ENCODE peak calls at places on chromosomes 6 and 20, in five cellular contexts. One of them, this sample, is unnamed. For H3K4me1, the result is how much of the 10 kb centered on the place peaks cover.

GRCh38 chr6:47524136-47524840 is 46.7 kb downstream of the CD2AP start:
- DNase-seq in GM23248: peak
- DNase-seq in IMR-90: peak
- DNase-seq in left ventricle myocardium inferior: no peak
- DNase-seq in effector memory CD4-positive, alpha-beta T cell: no peak
- DNase-seq in this sample: peak

GRCh38 chr6:109456283-109456583 is 661 bp upstream of the MICAL1 start:
- DNase-seq in left ventricle myocardium inferior: no peak
- DNase-seq in GM23248: no peak
- DNase-seq in effector memory CD4-positive, alpha-beta T cell: no peak
- DNase-seq in IMR-90: no peak
- DNase-seq in this sample: no peak

GRCh38 chr20:51237278-51237677 is 214.4 kb upstream of the KCNG1 start:
- DNase-seq in GM23248: peak
- DNase-seq in left ventricle myocardium inferior: peak
- DNase-seq in IMR-90: peak
- DNase-seq in effector memory CD4-positive, alpha-beta T cell: no peak
- DNase-seq in this sample: no peak

GRCh38 chr6:136526196-136526930 is 23.9 kb downstream of the MAP7 start:
- DNase-seq in GM23248: peak
- DNase-seq in left ventricle myocardium inferior: peak
- DNase-seq in IMR-90: peak
- DNase-seq in effector memory CD4-positive, alpha-beta T cell: no peak
- DNase-seq in this sample: no peak

GRCh38 chr6:13664703-13665352 is 46.8 kb downstream of the RANBP9 start:
- DNase-seq in left ventricle myocardium inferior: no peak
- DNase-seq in IMR-90: peak
- DNase-seq in effector memory CD4-positive, alpha-beta T cell: no peak
- DNase-seq in GM23248: peak
- DNase-seq in this sample: no peak

GRCh38 chr6:36660771-36661471 is 17.6 kb upstream of the CDKN1A start:
- DNase-seq in left ventricle myocardium inferior: peak
- DNase-seq in GM23248: peak
- DNase-seq in IMR-90: no peak
- DNase-seq in effector memory CD4-positive, alpha-beta T cell: no peak
- DNase-seq in this sample: no peak

GRCh38 chr6:43948527-43949450 is 178.5 kb downstream of the MRPL14 start:
- DNase-seq in GM23248: no peak
- DNase-seq in left ventricle myocardium inferior: no peak
- DNase-seq in effector memory CD4-positive, alpha-beta T cell: no peak
- DNase-seq in IMR-90: peak
- DNase-seq in this sample: peak

GRCh38 chr6:165634076-165634475 is 29.0 kb downstream of the PDE10A start:
- DNase-seq in IMR-90: no peak
- DNase-seq in effector memory CD4-positive, alpha-beta T cell: no peak
- DNase-seq in GM23248: no peak
- DNase-seq in left ventricle myocardium inferior: no peak
- DNase-seq in this sample: no peak

GRCh38 chr6:1070085-1070521 is 241.8 kb upstream of the FOXQ1 start:
- DNase-seq in effector memory CD4-positive, alpha-beta T cell: no peak
- DNase-seq in left ventricle myocardium inferior: no peak
- DNase-seq in GM23248: no peak
- DNase-seq in IMR-90: peak
- DNase-seq in this sample: no peak

GRCh38 chr6:7543761-7544424 is 2.4 kb downstream of the DSP start:
- DNase-seq in left ventricle myocardium inferior: no peak
- DNase-seq in GM23248: no peak
- DNase-seq in effector memory CD4-positive, alpha-beta T cell: no peak
- DNase-seq in IMR-90: no peak
- DNase-seq in this sample: peak

GRCh38 chr6:7546383-7546782 is 4.9 kb downstream of the DSP start:
- DNase-seq in left ventricle myocardium inferior: no peak
- DNase-seq in IMR-90: no peak
- DNase-seq in effector memory CD4-positive, alpha-beta T cell: no peak
- DNase-seq in GM23248: no peak
- DNase-seq in this sample: no peak

GRCh38 chr6:7544597-7544996 is 3.1 kb downstream of the DSP start:
- DNase-seq in left ventricle myocardium inferior: no peak
- DNase-seq in IMR-90: no peak
- DNase-seq in GM23248: no peak
- DNase-seq in effector memory CD4-positive, alpha-beta T cell: no peak
- DNase-seq in this sample: no peak

GRCh38 chr6:7545509-7546369 is 4.3 kb downstream of the DSP start:
- DNase-seq in left ventricle myocardium inferior: no peak
- DNase-seq in GM23248: peak
- DNase-seq in IMR-90: peak
- DNase-seq in effector memory CD4-positive, alpha-beta T cell: no peak
- DNase-seq in this sample: no peak

DNA sequence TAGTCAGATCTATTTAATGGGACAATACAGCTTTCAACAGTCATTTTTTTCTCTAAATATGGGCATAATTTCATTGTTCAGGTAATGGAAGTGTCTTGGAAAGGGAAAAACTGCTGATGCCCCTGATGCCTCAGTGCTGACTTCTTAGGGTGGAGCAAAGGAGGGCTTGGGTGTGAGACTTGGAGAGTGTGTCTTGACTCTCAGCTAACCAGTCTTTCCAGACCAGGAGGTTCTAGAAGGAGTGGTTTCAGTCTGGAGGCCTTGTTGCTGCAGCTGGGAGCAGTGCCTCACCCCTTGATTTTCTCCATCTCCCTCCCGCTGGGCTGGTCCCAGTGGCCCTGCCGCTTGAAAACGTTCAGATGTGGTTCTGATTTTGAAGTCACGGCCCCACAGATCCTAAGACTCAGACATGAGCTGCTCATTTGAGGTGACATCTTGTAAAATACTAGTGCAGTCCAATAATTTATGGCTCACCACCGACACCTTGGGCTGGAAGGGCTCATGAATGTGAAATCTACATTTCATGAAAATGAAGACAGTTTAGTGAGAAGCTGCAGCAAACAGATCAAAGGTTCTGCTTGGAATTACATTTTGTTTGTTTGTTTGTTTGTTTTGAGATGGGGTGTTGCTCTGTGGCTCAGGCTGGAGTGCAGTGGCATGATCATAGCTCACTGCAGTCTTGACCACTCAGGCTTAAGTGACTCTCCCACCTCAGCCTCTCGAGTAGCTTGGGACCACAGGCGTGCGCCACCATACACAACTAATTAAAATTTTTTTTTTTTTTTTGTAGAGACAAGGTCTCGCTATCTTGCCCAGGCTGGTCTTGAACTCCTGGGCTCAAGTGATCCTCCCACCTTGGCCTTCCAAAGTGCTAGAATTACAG is 5.6 kb downstream of the DSP start:
- DNase-seq in GM23248: no peak
- DNase-seq in left ventricle myocardium inferior: no peak
- DNase-seq in effector memory CD4-positive, alpha-beta T cell: no peak
- DNase-seq in IMR-90: no peak
- DNase-seq in this sample: no peak
- H3K4me3 ChIP-seq in GM23248: no peak
- H3K4me3 ChIP-seq in left ventricle myocardium inferior: no peak
- H3K4me3 ChIP-seq in effector memory CD4-positive, alpha-beta T cell: no peak
- H3K4me3 ChIP-seq in IMR-90: no peak
- H3K4me3 ChIP-seq in this sample: no peak

DNA sequence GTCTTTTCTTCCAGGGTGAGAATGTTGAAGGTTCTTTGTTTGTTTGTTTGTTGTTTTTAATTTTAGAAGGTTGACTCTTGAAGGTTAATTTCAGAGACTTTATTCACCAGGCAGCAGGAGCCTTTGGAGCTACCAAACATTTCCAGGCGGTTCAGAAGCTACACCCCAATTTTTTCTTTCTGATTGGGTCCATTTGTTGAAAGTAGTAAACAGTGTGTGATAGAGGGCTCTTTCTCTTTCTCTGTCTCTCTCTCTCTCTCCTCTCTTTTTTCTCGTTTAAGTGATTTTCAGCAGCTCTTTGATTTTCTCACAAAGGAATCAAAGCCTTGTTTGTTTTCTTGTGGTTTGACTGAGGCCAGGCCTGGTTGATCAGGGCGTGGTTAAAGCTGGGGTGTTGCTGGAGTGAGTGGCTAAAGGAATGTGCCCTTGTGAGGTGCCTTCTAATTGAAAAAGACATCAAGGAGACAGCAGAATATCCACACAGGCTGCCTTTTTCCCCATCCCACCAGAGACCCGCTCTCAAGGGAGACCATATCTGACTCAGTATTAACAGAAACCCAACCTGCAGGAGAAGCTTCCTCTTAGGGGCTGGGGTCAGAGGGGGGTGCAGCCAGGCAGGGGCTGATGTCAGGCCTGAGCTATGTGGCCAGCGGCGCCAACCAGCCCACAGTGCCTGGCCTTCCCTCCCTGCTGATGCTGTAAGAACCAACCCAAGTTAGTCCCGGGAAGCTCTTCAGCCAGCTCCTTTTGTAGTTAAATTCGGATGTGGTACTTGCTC is 40.4 kb upstream of the NAA20 start:
- DNase-seq in IMR-90: peak
- DNase-seq in GM23248: peak
- DNase-seq in effector memory CD4-positive, alpha-beta T cell: no peak
- DNase-seq in left ventricle myocardium inferior: peak
- DNase-seq in this sample: peak
- H3K4me1 ChIP-seq in IMR-90: under half
- H3K4me1 ChIP-seq in GM23248: half or more
- H3K4me1 ChIP-seq in effector memory CD4-positive, alpha-beta T cell: under half
- H3K4me1 ChIP-seq in left ventricle myocardium inferior: half or more
- H3K4me1 ChIP-seq in this sample: half or more

DNA sequence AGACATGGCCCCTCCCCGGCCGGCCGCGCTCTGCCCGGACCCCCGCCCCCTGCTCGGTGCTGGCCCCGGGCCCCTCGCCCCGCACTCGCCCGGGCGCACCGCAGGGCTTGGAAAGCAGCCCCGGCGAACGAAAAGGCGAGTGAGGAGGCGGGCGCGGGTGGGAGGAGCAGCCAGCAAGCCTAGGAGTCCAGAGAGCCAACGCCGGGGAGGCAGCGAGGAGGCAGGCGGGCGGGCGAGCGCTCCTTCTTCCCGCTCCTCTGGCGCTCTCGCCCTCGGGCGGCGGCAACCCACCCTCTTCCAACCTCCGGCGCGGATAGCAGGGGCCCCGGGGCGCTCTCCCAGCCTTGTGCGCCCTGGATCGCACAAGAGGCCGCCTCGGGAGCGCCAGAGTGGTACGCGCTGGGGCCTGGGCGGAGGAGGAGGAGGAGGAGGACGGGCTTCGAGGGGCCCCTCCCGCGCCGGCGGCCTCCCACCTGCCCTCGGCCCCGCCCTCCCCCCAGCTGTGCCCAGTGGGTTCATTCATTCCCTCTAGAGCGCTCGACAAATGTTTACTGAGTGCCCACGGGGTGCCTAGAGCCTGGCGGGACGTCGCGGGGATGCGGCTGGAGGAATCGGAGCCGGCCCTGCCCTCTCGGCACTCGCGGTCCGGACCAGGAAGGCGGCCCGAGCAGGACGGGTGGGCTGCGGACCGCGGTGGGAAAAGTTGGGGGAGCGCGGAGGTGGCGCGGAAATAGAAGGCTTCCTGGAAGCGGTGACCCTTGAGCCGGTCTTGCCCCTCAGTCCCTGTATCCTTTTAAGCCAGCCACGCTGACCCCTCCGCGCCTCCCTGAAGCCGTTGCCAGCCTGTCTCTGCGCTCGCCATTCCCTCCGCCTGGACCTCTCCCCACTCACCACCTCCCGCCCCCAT is at the start of gene BMP7:
- DNase-seq in left ventricle myocardium inferior: no peak
- DNase-seq in effector memory CD4-positive, alpha-beta T cell: no peak
- DNase-seq in GM23248: peak
- DNase-seq in IMR-90: no peak
- DNase-seq in this sample: no peak
- H3K4me3 ChIP-seq in left ventricle myocardium inferior: peak
- H3K4me3 ChIP-seq in effector memory CD4-positive, alpha-beta T cell: no peak
- H3K4me3 ChIP-seq in GM23248: peak
- H3K4me3 ChIP-seq in IMR-90: no peak
- H3K4me3 ChIP-seq in this sample: no peak

GRCh38 chr6:25297823-25298507 is 18.8 kb downstream of the CARMIL1 start:
- DNase-seq in left ventricle myocardium inferior: no peak
- DNase-seq in GM23248: no peak
- DNase-seq in effector memory CD4-positive, alpha-beta T cell: no peak
- DNase-seq in IMR-90: no peak
- DNase-seq in this sample: no peak

GRCh38 chr6:25296980-25297379 is 17.8 kb downstream of the CARMIL1 start:
- DNase-seq in IMR-90: peak
- DNase-seq in GM23248: peak
- DNase-seq in left ventricle myocardium inferior: peak
- DNase-seq in effector memory CD4-positive, alpha-beta T cell: no peak
- DNase-seq in this sample: no peak

GRCh38 chr6:25296217-25296905 is 17.2 kb downstream of the CARMIL1 start:
- DNase-seq in IMR-90: no peak
- DNase-seq in GM23248: no peak
- DNase-seq in effector memory CD4-positive, alpha-beta T cell: no peak
- DNase-seq in left ventricle myocardium inferior: no peak
- DNase-seq in this sample: no peak

GRCh38 chr6:25298508-25298834 is 19.3 kb downstream of the CARMIL1 start:
- DNase-seq in GM23248: no peak
- DNase-seq in effector memory CD4-positive, alpha-beta T cell: no peak
- DNase-seq in left ventricle myocardium inferior: no peak
- DNase-seq in IMR-90: no peak
- DNase-seq in this sample: no peak

GRCh38 chr6:25295651-25296050 is 16.5 kb downstream of the CARMIL1 start:
- DNase-seq in IMR-90: no peak
- DNase-seq in left ventricle myocardium inferior: no peak
- DNase-seq in GM23248: peak
- DNase-seq in effector memory CD4-positive, alpha-beta T cell: no peak
- DNase-seq in this sample: no peak
- H3K4me1 ChIP-seq in IMR-90: under half
- H3K4me1 ChIP-seq in left ventricle myocardium inferior: under half
- H3K4me1 ChIP-seq in GM23248: under half
- H3K4me1 ChIP-seq in effector memory CD4-positive, alpha-beta T cell: under half
- H3K4me1 ChIP-seq in this sample: under half

GRCh38 chr6:3749390-3749978 is 2.0 kb downstream of the PXDC1 start:
- DNase-seq in effector memory CD4-positive, alpha-beta T cell: no peak
- DNase-seq in IMR-90: no peak
- DNase-seq in GM23248: no peak
- DNase-seq in left ventricle myocardium inferior: no peak
- DNase-seq in this sample: no peak
- H3K4me3 ChIP-seq in effector memory CD4-positive, alpha-beta T cell: no peak
- H3K4me3 ChIP-seq in IMR-90: peak
- H3K4me3 ChIP-seq in GM23248: peak
- H3K4me3 ChIP-seq in left ventricle myocardium inferior: peak
- H3K4me3 ChIP-seq in this sample: peak

This sample was measured in SJSA1.